ENCODE peak calls at places on chromosomes 2 and 18, in four cellular contexts. One of them, this sample, is unnamed.

GRCh38 chr2:240288087-240288521 is 147.4 kb upstream of the GPC1 start:
- DNase-seq in T-helper 17 cell: no peak
- DNase-seq in left colon: no peak
- DNase-seq in EL: no peak
- DNase-seq in this sample: no peak

GRCh38 chr2:169210917-169211316 is 141.6 kb downstream of the DHRS9 start:
- DNase-seq in T-helper 17 cell: no peak
- DNase-seq in left colon: no peak
- DNase-seq in EL: no peak
- DNase-seq in this sample: no peak

GRCh38 chr2:208363485-208363884 is 43.1 kb upstream of the PTH2R start:
- DNase-seq in T-helper 17 cell: no peak
- DNase-seq in left colon: no peak
- DNase-seq in EL: peak
- DNase-seq in this sample: peak

GRCh38 chr2:169776483-169776802 is 22.2 kb upstream of the SSB start:
- DNase-seq in T-helper 17 cell: no peak
- DNase-seq in left colon: no peak
- DNase-seq in EL: no peak
- DNase-seq in this sample: no peak

GRCh38 chr2:242015366-242016065 is 146.0 kb downstream of the RTP5 start:
- DNase-seq in T-helper 17 cell: no peak
- DNase-seq in left colon: no peak
- DNase-seq in EL: no peak
- DNase-seq in this sample: no peak

GRCh38 chr2:120820263-120820884 is 84.7 kb downstream of the GLI2 start:
- DNase-seq in T-helper 17 cell: no peak
- DNase-seq in left colon: no peak
- DNase-seq in EL: peak
- DNase-seq in this sample: peak

GRCh38 chr2:23546913-23547312 is 161.9 kb downstream of the KLHL29 start:
- DNase-seq in T-helper 17 cell: no peak
- DNase-seq in left colon: no peak
- DNase-seq in EL: no peak
- DNase-seq in this sample: no peak

GRCh38 chr2:20562540-20563225 is 88.2 kb downstream of the HS1BP3 start:
- DNase-seq in T-helper 17 cell: no peak
- DNase-seq in left colon: no peak
- DNase-seq in EL: no peak
- DNase-seq in this sample: no peak

GRCh38 chr2:173118385-173118784 is 42.7 kb downstream of the MAP3K20 start:
- DNase-seq in T-helper 17 cell: no peak
- DNase-seq in left colon: no peak
- DNase-seq in EL: peak
- DNase-seq in this sample: no peak

GRCh38 chr18:13488281-13488929 is 238.0 kb downstream of the FAM210A start:
- DNase-seq in T-helper 17 cell: no peak
- DNase-seq in left colon: no peak
- DNase-seq in EL: no peak
- DNase-seq in this sample: no peak

GRCh38 chr2:219724628-219725027 is 97.2 kb downstream of the SLC4A3 start:
- DNase-seq in T-helper 17 cell: no peak
- DNase-seq in left colon: no peak
- DNase-seq in EL: no peak
- DNase-seq in this sample: peak

GRCh38 chr2:119122663-119123062 is 35.9 kb downstream of the C1QL2 start:
- DNase-seq in T-helper 17 cell: no peak
- DNase-seq in left colon: no peak
- DNase-seq in EL: no peak
- DNase-seq in this sample: no peak